ENCODE peak calls at places on chromosomes 6 and 20, in nine cellular contexts. One of them, this sample, is unnamed.
A peak's percentile ranks its signal among the peaks of the same experiment; 100 is the strongest.

GRCh38 chr20:62977613-62978558 is 25.4 kb downstream of the SLC17A9 start:
- DNase-seq in C1 segment of cervical spinal cord: no peak
- DNase-seq in AG08396: no peak
- DNase-seq in effector memory CD4-positive, alpha-beta T cell: peak; percentile 85
- DNase-seq in brain microvascular endothelial cell: no peak
- DNase-seq in cardiac fibroblast: no peak
- DNase-seq in mammary epithelial cell: no peak
- DNase-seq in stimulated activated CD4-positive, alpha-beta T cell treated with anti-CD3 and anti-CD28 coated beads, Interleukin-1b, Interleukin-23, amount 100 ng/mL, for 48 hours: peak; percentile 83
- DNase-seq in central memory CD4-positive, alpha-beta T cell: peak; percentile 88
- DNase-seq in this sample: no peak

GRCh38 chr6:124560836-124561585 is 401.2 kb upstream of the RNF217 start:
- DNase-seq in cardiac fibroblast: no peak
- DNase-seq in brain microvascular endothelial cell: no peak
- DNase-seq in C1 segment of cervical spinal cord: no peak
- DNase-seq in central memory CD4-positive, alpha-beta T cell: no peak
- DNase-seq in effector memory CD4-positive, alpha-beta T cell: no peak
- DNase-seq in stimulated activated CD4-positive, alpha-beta T cell treated with anti-CD3 and anti-CD28 coated beads, Interleukin-1b, Interleukin-23, amount 100 ng/mL, for 48 hours: no peak
- DNase-seq in mammary epithelial cell: no peak
- DNase-seq in AG08396: no peak
- DNase-seq in this sample: no peak

GRCh38 chr6:36209606-36210005 is 13.1 kb downstream of the BRPF3 start:
- DNase-seq in AG08396: no peak
- DNase-seq in C1 segment of cervical spinal cord: no peak
- DNase-seq in brain microvascular endothelial cell: no peak
- DNase-seq in effector memory CD4-positive, alpha-beta T cell: no peak
- DNase-seq in stimulated activated CD4-positive, alpha-beta T cell treated with anti-CD3 and anti-CD28 coated beads, Interleukin-1b, Interleukin-23, amount 100 ng/mL, for 48 hours: no peak
- DNase-seq in cardiac fibroblast: no peak
- DNase-seq in central memory CD4-positive, alpha-beta T cell: no peak
- DNase-seq in mammary epithelial cell: no peak
- DNase-seq in this sample: no peak

GRCh38 chr6:135909737-135910387 is 58.4 kb downstream of the PDE7B start:
- DNase-seq in mammary epithelial cell: peak; percentile 54
- DNase-seq in stimulated activated CD4-positive, alpha-beta T cell treated with anti-CD3 and anti-CD28 coated beads, Interleukin-1b, Interleukin-23, amount 100 ng/mL, for 48 hours: peak; percentile 32
- DNase-seq in C1 segment of cervical spinal cord: no peak
- DNase-seq in brain microvascular endothelial cell: peak; percentile 35
- DNase-seq in central memory CD4-positive, alpha-beta T cell: peak; percentile 51
- DNase-seq in effector memory CD4-positive, alpha-beta T cell: peak; percentile 4
- DNase-seq in cardiac fibroblast: peak; percentile 59
- DNase-seq in AG08396: peak; percentile 15
- DNase-seq in this sample: no peak

GRCh38 chr20:49549806-49550551 is 18.0 kb downstream of the PTGIS start:
- DNase-seq in effector memory CD4-positive, alpha-beta T cell: no peak
- DNase-seq in C1 segment of cervical spinal cord: no peak
- DNase-seq in stimulated activated CD4-positive, alpha-beta T cell treated with anti-CD3 and anti-CD28 coated beads, Interleukin-1b, Interleukin-23, amount 100 ng/mL, for 48 hours: no peak
- DNase-seq in central memory CD4-positive, alpha-beta T cell: no peak
- DNase-seq in mammary epithelial cell: no peak
- DNase-seq in brain microvascular endothelial cell: no peak
- DNase-seq in cardiac fibroblast: no peak
- DNase-seq in AG08396: no peak
- DNase-seq in this sample: no peak

GRCh38 chr6:134525190-134525868 is 207.4 kb upstream of the SGK1 start:
- DNase-seq in mammary epithelial cell: no peak
- DNase-seq in C1 segment of cervical spinal cord: no peak
- DNase-seq in effector memory CD4-positive, alpha-beta T cell: no peak
- DNase-seq in central memory CD4-positive, alpha-beta T cell: no peak
- DNase-seq in AG08396: no peak
- DNase-seq in cardiac fibroblast: no peak
- DNase-seq in stimulated activated CD4-positive, alpha-beta T cell treated with anti-CD3 and anti-CD28 coated beads, Interleukin-1b, Interleukin-23, amount 100 ng/mL, for 48 hours: no peak
- DNase-seq in brain microvascular endothelial cell: no peak
- DNase-seq in this sample: no peak

GRCh38 chr6:33960345-33961313 is 156.8 kb upstream of the MLN start:
- DNase-seq in stimulated activated CD4-positive, alpha-beta T cell treated with anti-CD3 and anti-CD28 coated beads, Interleukin-1b, Interleukin-23, amount 100 ng/mL, for 48 hours: no peak
- DNase-seq in mammary epithelial cell: peak; percentile 40
- DNase-seq in cardiac fibroblast: no peak
- DNase-seq in brain microvascular endothelial cell: no peak
- DNase-seq in C1 segment of cervical spinal cord: no peak
- DNase-seq in AG08396: no peak
- DNase-seq in effector memory CD4-positive, alpha-beta T cell: no peak
- DNase-seq in central memory CD4-positive, alpha-beta T cell: no peak
- DNase-seq in this sample: no peak

GRCh38 chr20:36096404-36096799 is 58.1 kb upstream of the EPB41L1 start:
- DNase-seq in mammary epithelial cell: no peak
- DNase-seq in AG08396: no peak
- DNase-seq in effector memory CD4-positive, alpha-beta T cell: no peak
- DNase-seq in central memory CD4-positive, alpha-beta T cell: no peak
- DNase-seq in brain microvascular endothelial cell: no peak
- DNase-seq in cardiac fibroblast: peak; percentile 46
- DNase-seq in stimulated activated CD4-positive, alpha-beta T cell treated with anti-CD3 and anti-CD28 coated beads, Interleukin-1b, Interleukin-23, amount 100 ng/mL, for 48 hours: no peak
- DNase-seq in C1 segment of cervical spinal cord: no peak
- DNase-seq in this sample: no peak

GRCh38 chr6:77273929-77274328 is 189.4 kb downstream of the HTR1B start:
- DNase-seq in mammary epithelial cell: no peak
- DNase-seq in C1 segment of cervical spinal cord: no peak
- DNase-seq in central memory CD4-positive, alpha-beta T cell: no peak
- DNase-seq in stimulated activated CD4-positive, alpha-beta T cell treated with anti-CD3 and anti-CD28 coated beads, Interleukin-1b, Interleukin-23, amount 100 ng/mL, for 48 hours: no peak
- DNase-seq in AG08396: no peak
- DNase-seq in cardiac fibroblast: no peak
- DNase-seq in brain microvascular endothelial cell: no peak
- DNase-seq in effector memory CD4-positive, alpha-beta T cell: no peak
- DNase-seq in this sample: no peak

This sample was measured in substantia nigra.